ENCODE peak calls at places on chromosomes 11 and 22, in six cellular contexts. E is A549, J is endothelial cell of umbilical vein, Q is GM12878, X is HepG2, L is K562. C is an unnamed sample.

GRCh38 chr22:39496131-39496838 is 5.8 kb upstream of the MIEF1 start:
- DNase-seq in Q (no peak), E (peak), X (peak), J (peak), L (peak), C (peak)

GRCh38 chr11:125625225-125625593 is 246 bp downstream of the CHEK1 start:
- DNase-seq in Q (no peak), L (no peak), X (no peak), E (no peak), J (no peak), C (no peak)

GRCh38 chr11:116647305-116648080 is 125.3 kb downstream of the BUD13 start:
- DNase-seq in E (no peak), Q (no peak), X (no peak), L (no peak), J (no peak), C (no peak)

GRCh38 chr11:16404781-16405180 is 48.4 kb upstream of the SOX6 start:
- DNase-seq in J (no peak), Q (no peak), E (no peak), X (no peak), L (no peak), C (no peak)

GRCh38 chr11:117511981-117512448 is 184.4 kb downstream of the CEP164 start:
- DNase-seq in L (no peak), X (peak), Q (no peak), J (no peak), E (no peak), C (no peak)

GRCh38 chr11:41003339-41003992 is 456.0 kb downstream of the LRRC4C start:
- DNase-seq in Q (no peak), J (no peak), E (no peak), X (no peak), L (no peak), C (no peak)

GRCh38 chr11:2691991-2692841 is 7.6 kb downstream of the KCNQ1OT1 start:
- DNase-seq in L (no peak), X (peak), J (no peak), E (no peak), Q (no peak), C (no peak)

GRCh38 chr22:35334010-35334409 is 34.3 kb downstream of the TOM1 start:
- DNase-seq in J (no peak), E (no peak), Q (no peak), X (no peak), L (no peak), C (peak)

GRCh38 chr11:19453893-19454292 is 213.1 kb upstream of the E2F8 start:
- DNase-seq in E (no peak), Q (no peak), L (no peak), J (no peak), X (no peak), C (no peak)

GRCh38 chr22:26617251-26618199 is at the start of gene CRYBB1:
- DNase-seq in J (no peak), E (no peak), Q (no peak), X (no peak), L (peak), C (peak)

GRCh38 chr11:133910101-133910500 is 46.7 kb downstream of the IGSF9B start:
- DNase-seq in X (no peak), J (no peak), E (no peak), L (no peak), Q (no peak), C (no peak)

GRCh38 chr11:118379497-118379896 is 20.1 kb downstream of the UBE4A start:
- DNase-seq in J (no peak), L (no peak), E (no peak), Q (no peak), X (no peak), C (no peak)

GRCh38 chr11:89159974-89160373 is 17.7 kb upstream of the TYR start:
- DNase-seq in J (no peak), E (no peak), L (no peak), X (no peak), Q (no peak), C (no peak)

GRCh38 chr11:92978226-92979111 is 9.0 kb downstream of the MTNR1B start:
- DNase-seq in Q (no peak), E (no peak), J (no peak), X (no peak), L (peak), C (no peak)

GRCh38 chr11:11441516-11441915 is 88.5 kb upstream of the CSNK2A3 start:
- DNase-seq in L (no peak), J (no peak), E (no peak), Q (no peak), X (no peak), C (no peak)

GRCh38 chr11:62980133-62980760 is 4.5 kb downstream of the SLC22A6 start:
- DNase-seq in E (no peak), L (no peak), Q (no peak), X (no peak), J (peak), C (peak)

GRCh38 chr11:10459029-10459970 is 4.2 kb downstream of the AMPD3 start:
- DNase-seq in L (peak), J (no peak), E (no peak), X (no peak), Q (peak), C (peak)

GRCh38 chr11:3021125-3021524 is 29.0 kb upstream of the NAP1L4 start:
- DNase-seq in L (peak), E (peak), X (peak), J (peak), Q (no peak), C (peak)

GRCh38 chr11:121614661-121615240 is 162.0 kb upstream of the SORL1-AS1 start:
- DNase-seq in L (no peak), X (no peak), Q (no peak), J (peak), E (no peak), C (no peak)

GRCh38 chr11:104275992-104276391 is 112.0 kb upstream of the PDGFD start:
- DNase-seq in E (no peak), X (no peak), L (no peak), J (no peak), Q (no peak), C (peak)

GRCh38 chr11:116232364-116232801 is 540.4 kb downstream of the BUD13 start:
- DNase-seq in Q (no peak), L (no peak), E (no peak), J (no peak), X (no peak), C (no peak)

GRCh38 chr11:74276581-74276980 is 34.9 kb downstream of the P4HA3 start:
- DNase-seq in J (no peak), E (no peak), X (no peak), Q (no peak), L (no peak), C (no peak)

GRCh38 chr11:10990637-10991036 is 132.8 kb upstream of the ZBED5 start:
- DNase-seq in J (no peak), E (peak), X (no peak), Q (no peak), L (no peak), C (no peak)

GRCh38 chr22:24875862-24876506 is 70.0 kb downstream of the SGSM1 start:
- DNase-seq in J (peak), E (no peak), L (peak), X (no peak), Q (no peak), C (peak)

GRCh38 chr11:128342511-128343133 is 244.7 kb downstream of the ETS1 start:
- DNase-seq in J (peak), L (no peak), Q (peak), X (peak), E (peak), C (peak)

GRCh38 chr11:126592496-126593410 is 237.3 kb downstream of the ST3GAL4 start:
- DNase-seq in Q (no peak), J (no peak), X (no peak), E (no peak), L (no peak), C (no peak)

GRCh38 chr11:65204646-65205601 is 23.2 kb downstream of the CAPN1 start:
- DNase-seq in L (peak), E (peak), X (peak), J (peak), Q (no peak), C (peak)

GRCh38 chr11:70063555-70063954 is 14.6 kb upstream of the ANO1 start:
- DNase-seq in X (no peak), E (no peak), L (no peak), J (no peak), Q (no peak), C (no peak)

GRCh38 chr11:35103366-35104194 is 35.4 kb upstream of the CD44 start:
- DNase-seq in Q (no peak), X (no peak), E (no peak), J (no peak), L (no peak), C (no peak)
- H3K4me3 ChIP-seq in Q (no peak), X (no peak), E (no peak), J (no peak), L (no peak), C (no peak)

DNA sequence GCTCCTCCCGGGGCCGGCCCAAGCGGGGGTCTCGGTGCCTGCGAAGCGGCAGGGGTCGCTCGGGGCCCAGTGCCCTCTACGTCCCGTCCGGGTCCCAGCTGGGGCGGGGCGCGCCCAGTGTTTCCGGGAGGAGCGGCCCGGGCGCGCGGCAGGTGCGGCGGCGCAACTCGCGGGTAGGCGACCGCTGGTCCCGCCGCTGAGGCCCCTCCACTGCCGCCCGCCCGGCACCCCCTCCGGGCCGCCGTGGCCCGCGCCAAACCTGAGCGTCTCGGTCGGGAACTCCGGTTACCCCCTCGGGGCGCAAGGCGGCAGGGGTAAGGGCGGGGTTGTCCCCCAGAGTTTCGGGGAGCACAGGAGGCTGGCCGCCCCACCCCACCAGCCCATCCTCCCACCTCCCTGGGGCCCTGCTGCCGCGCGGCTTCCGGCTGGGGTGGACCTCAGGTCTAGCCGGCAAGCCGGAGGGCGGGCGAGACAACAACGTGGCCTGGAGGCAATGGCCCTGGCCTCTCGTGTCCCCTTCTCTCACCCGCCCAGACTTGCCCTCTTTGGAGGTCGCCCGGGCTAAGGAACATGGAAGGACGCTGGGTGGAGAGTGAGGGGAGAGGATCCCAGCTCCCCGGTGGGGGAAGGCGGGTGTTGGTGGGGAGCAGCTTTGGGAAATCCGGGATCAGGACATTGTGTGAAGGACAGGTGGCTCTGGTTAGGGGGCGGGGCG is 416 bp upstream of the CRACR2B start:
- DNase-seq in J (no peak), X (peak), E (no peak), Q (no peak), L (peak), C (peak)
- TF ChIP-seq POLR2A in J (peak), X (no peak), E (no peak), Q (peak), L (peak), C (peak)

GRCh38 chr11:123408619-123409455 is 21.2 kb upstream of the GRAMD1B start:
- DNase-seq in E (no peak), J (no peak), X (no peak), L (no peak), Q (no peak), C (no peak)

GRCh38 chr11:123409456-123409801 is 20.6 kb upstream of the GRAMD1B start:
- DNase-seq in Q (peak), L (no peak), E (no peak), X (no peak), J (no peak), C (no peak)

GRCh38 chr11:123407996-123408597 is 22.0 kb upstream of the GRAMD1B start:
- DNase-seq in J (peak), X (no peak), Q (no peak), E (no peak), L (no peak), C (no peak)

GRCh38 chr11:123406441-123407123 is 23.5 kb upstream of the GRAMD1B start:
- DNase-seq in X (no peak), L (no peak), E (no peak), J (no peak), Q (no peak), C (no peak)

GRCh38 chr11:123407124-123407995 is 22.7 kb upstream of the GRAMD1B start:
- DNase-seq in J (peak), E (peak), X (peak), Q (no peak), L (peak), C (peak)
- TF ChIP-seq MYC in J (no peak), E (no peak), X (no peak), Q (no peak), L (no peak), C (no peak)

GRCh38 chr11:35126879-35127576 is 11.9 kb upstream of the CD44 start:
- DNase-seq in E (no peak), J (no peak), L (no peak), X (no peak), Q (no peak), C (no peak)
- H3K4me3 ChIP-seq in E (no peak), J (no peak), L (no peak), X (no peak), Q (peak), C (no peak)

DNA sequence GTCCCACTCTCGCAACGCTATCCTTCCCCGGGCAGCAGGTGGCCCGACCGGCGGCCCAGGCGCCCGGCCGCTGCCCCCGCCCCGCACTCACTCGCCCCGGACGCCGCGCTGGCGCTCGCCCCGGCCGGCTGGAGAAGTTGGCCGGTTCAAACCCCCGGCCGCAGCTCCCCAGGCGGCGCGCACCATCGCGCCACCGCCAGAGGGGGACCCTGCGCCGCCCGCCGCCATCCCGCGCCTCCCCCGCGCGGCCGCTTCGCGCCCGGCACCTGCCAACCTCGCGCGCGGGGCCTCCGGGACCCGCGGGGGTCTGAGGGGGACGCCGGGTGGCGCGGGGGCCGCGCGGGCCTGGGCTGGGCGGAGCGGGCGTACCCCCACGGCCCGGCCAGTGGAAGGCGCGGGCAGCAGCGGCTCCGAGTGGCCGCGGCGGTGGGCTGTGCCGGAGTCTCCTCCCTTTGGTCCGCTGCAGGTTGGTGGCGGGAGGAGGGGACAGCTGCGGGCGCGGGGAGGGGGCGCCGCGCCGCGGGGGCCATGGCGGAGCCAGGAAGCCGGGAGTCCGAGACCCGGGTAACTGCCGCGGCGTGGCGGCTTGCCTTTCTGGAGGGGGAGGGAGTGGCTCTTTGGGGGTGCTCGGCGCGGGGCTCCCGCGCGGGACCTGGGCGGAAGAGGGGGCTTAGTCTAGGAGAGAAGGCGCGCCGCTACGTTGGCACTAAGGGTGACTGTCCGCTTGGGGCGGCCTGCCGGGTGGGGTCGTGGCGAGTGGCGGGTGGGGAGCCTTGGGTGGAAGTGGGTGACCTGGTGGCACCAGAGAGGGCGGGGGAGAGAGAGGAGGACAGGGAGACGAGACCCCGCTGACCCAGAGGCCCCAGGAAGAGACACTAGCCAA is at the start of the genes MPST and TST:
- DNase-seq in J (peak), Q (no peak), L (peak), X (peak), E (no peak), C (peak)
- TF ChIP-seq POLR2A in J (peak), Q (peak), L (peak), X (peak), E (peak), C (peak)

DNA sequence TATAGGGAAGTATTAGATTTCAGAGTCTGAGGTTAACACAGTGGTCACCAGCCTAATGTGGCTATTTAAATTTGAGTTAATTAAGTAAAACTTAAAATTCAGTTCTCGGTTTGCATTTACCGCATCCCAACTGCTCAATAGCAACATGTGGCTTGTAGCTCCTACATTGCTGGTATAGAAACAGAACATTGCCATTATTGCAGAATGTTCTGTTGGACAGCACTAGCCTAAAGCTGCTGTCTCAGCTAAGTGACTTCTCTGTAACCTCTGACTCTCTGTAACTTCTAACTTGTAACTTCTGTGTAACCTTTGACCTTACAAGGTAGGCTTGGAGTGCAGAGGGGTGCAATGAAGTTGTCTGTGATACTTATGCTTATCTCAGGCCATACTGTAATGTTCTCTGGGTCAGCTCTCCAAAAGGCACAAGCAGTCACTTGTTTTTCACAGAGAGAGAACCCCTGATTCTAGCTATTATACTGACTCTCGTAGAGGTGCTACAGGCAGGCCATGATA is 78.7 kb downstream of the ZNRF3 start:
- DNase-seq in E (no peak), X (no peak), J (no peak), L (peak), Q (no peak), C (peak)
- TF ChIP-seq MYC in E (no peak), X (no peak), J (no peak), L (no peak), Q (no peak), C (no peak)

GRCh38 chr11:7577883-7578242 is 64.1 kb downstream of the PPFIBP2 start:
- DNase-seq in J (peak), E (no peak), Q (no peak), X (no peak), L (no peak), C (peak)
- H3K4me3 ChIP-seq in J (no peak), E (no peak), Q (no peak), X (no peak), L (no peak), C (peak)